ENCODE peak calls at places on chromosomes 12 and 14, in four cellular contexts. F, N, D and A are unnamed samples.

GRCh38 chr12:27552886-27553560 is 29.0 kb downstream of the PPFIBP1 start:
- DNase-seq in F (peak), N (no peak), D (no peak), A (no peak)

GRCh38 chr12:75560167-75560566 is 48.8 kb upstream of the KRR1 start:
- DNase-seq in F (peak), N (no peak), D (no peak), A (no peak)

GRCh38 chr12:113057565-113058485 is 1.3 kb downstream of the DTX1 start:
- DNase-seq in F (no peak), N (no peak), D (no peak), A (no peak)

GRCh38 chr14:88660056-88660455 is 97.2 kb downstream of the ZC3H14 start:
- DNase-seq in F (no peak), N (no peak), D (no peak), A (no peak)

GRCh38 chr14:52025952-52026510 is 36.7 kb downstream of the RTRAF start:
- DNase-seq in F (no peak), N (no peak), D (no peak), A (no peak)

GRCh38 chr12:55716582-55717396 is 943 bp downstream of the BLOC1S1 start:
- DNase-seq in F (no peak), N (no peak), D (no peak), A (no peak)

GRCh38 chr12:48671231-48671856 is 10.7 kb downstream of the KANSL2 start:
- DNase-seq in F (no peak), N (no peak), D (no peak), A (no peak)

GRCh38 chr12:92973614-92974013 is 44.5 kb upstream of the EEA1 start:
- DNase-seq in F (peak), N (no peak), D (no peak), A (no peak)

GRCh38 chr14:91138511-91139359 is 24.9 kb downstream of the DGLUCY start:
- DNase-seq in F (peak), N (no peak), D (no peak), A (no peak)

GRCh38 chr14:69543341-69544249 is 31.1 kb downstream of the CCDC177 start:
- DNase-seq in F (peak), N (peak), D (peak), A (no peak)

GRCh38 chr12:53838978-53839377 is 87.2 kb upstream of the CISTR start:
- DNase-seq in F (no peak), N (no peak), D (no peak), A (no peak)

GRCh38 chr14:71478542-71478941 is 453.7 kb upstream of the RGS6 start:
- DNase-seq in F (peak), N (no peak), D (no peak), A (no peak)

GRCh38 chr14:87380054-87380453 is 612.9 kb downstream of the GALC start:
- DNase-seq in F (no peak), N (no peak), D (no peak), A (no peak)

GRCh38 chr14:23141706-23142467 is 22.8 kb upstream of the CEBPE start:
- DNase-seq in F (peak), N (no peak), D (peak), A (no peak)

GRCh38 chr12:50197297-50197727 is 30.1 kb upstream of the CERS5 start:
- DNase-seq in F (no peak), N (no peak), D (no peak), A (no peak)

GRCh38 chr12:128808651-128809050 is 15.1 kb downstream of the SLC15A4 start:
- DNase-seq in F (no peak), N (no peak), D (no peak), A (no peak)

GRCh38 chr12:91931110-91931509 is 214.5 kb downstream of the BTG1 start:
- DNase-seq in F (peak), N (no peak), D (peak), A (no peak)

GRCh38 chr12:132517013-132517739 is 27.2 kb downstream of the FBRSL1 start:
- DNase-seq in F (no peak), N (no peak), D (no peak), A (no peak)

GRCh38 chr14:96055065-96055752 is 16.0 kb downstream of the C14orf132 start:
- DNase-seq in F (no peak), N (no peak), D (no peak), A (no peak)

GRCh38 chr12:110245278-110245868 is 35.7 kb upstream of the ATP2A2 start:
- DNase-seq in F (no peak), N (no peak), D (peak), A (no peak)